ENCODE peak calls at places on chromosomes 1 and 21, in eight cellular contexts. One of them, this sample, is unnamed. For H3K4me1 and H3K27me3, the result is how much of the 10 kb centered on the place peaks cover.

GRCh38 chr21:14773777-14774345 is 227.7 kb upstream of the SAMSN1 start:
- DNase-seq in psoas muscle: peak
- DNase-seq in body of pancreas: peak
- DNase-seq in GM23338: peak
- DNase-seq in cardiac muscle cell: peak
- DNase-seq in left ventricle myocardium inferior: peak
- DNase-seq in small intestine: peak
- DNase-seq in stomach: peak
- DNase-seq in this sample: peak

GRCh38 chr1:232943679-232944252 is 6.6 kb upstream of the NTPCR start:
- DNase-seq in body of pancreas: no peak
- DNase-seq in GM23338: no peak
- DNase-seq in psoas muscle: no peak
- DNase-seq in left ventricle myocardium inferior: no peak
- DNase-seq in stomach: no peak
- DNase-seq in small intestine: no peak
- DNase-seq in cardiac muscle cell: peak
- DNase-seq in this sample: peak

GRCh38 chr1:89821322-89822108 is 683 bp downstream of the LRRC8D start:
- DNase-seq in small intestine: peak
- DNase-seq in GM23338: peak
- DNase-seq in psoas muscle: peak
- DNase-seq in stomach: peak
- DNase-seq in cardiac muscle cell: peak
- DNase-seq in body of pancreas: peak
- DNase-seq in left ventricle myocardium inferior: peak
- DNase-seq in this sample: peak

GRCh38 chr21:37800122-37800455 is 116.2 kb downstream of the KCNJ6 start:
- DNase-seq in left ventricle myocardium inferior: no peak
- DNase-seq in psoas muscle: no peak
- DNase-seq in body of pancreas: no peak
- DNase-seq in small intestine: no peak
- DNase-seq in GM23338: no peak
- DNase-seq in cardiac muscle cell: peak
- DNase-seq in stomach: no peak
- DNase-seq in this sample: no peak

GRCh38 chr1:121517586-121518230 is 332.9 kb downstream of the SRGAP2C start:
- DNase-seq in body of pancreas: no peak
- DNase-seq in GM23338: no peak
- DNase-seq in stomach: no peak
- DNase-seq in psoas muscle: no peak
- DNase-seq in left ventricle myocardium inferior: no peak
- DNase-seq in small intestine: no peak
- DNase-seq in cardiac muscle cell: no peak
- DNase-seq in this sample: no peak

GRCh38 chr1:61247881-61248752 is 165.8 kb downstream of the NFIA start:
- DNase-seq in cardiac muscle cell: peak
- DNase-seq in stomach: no peak
- DNase-seq in body of pancreas: no peak
- DNase-seq in GM23338: peak
- DNase-seq in small intestine: no peak
- DNase-seq in psoas muscle: no peak
- DNase-seq in left ventricle myocardium inferior: no peak
- DNase-seq in this sample: no peak

GRCh38 chr1:61215676-61216289 is 133.4 kb downstream of the NFIA start:
- DNase-seq in left ventricle myocardium inferior: no peak
- DNase-seq in body of pancreas: no peak
- DNase-seq in stomach: no peak
- DNase-seq in cardiac muscle cell: no peak
- DNase-seq in GM23338: no peak
- DNase-seq in psoas muscle: no peak
- DNase-seq in small intestine: peak
- DNase-seq in this sample: no peak

GRCh38 chr1:22234631-22235030 is 91.7 kb upstream of the WNT4 start:
- DNase-seq in body of pancreas: no peak
- DNase-seq in cardiac muscle cell: no peak
- DNase-seq in left ventricle myocardium inferior: no peak
- DNase-seq in small intestine: no peak
- DNase-seq in stomach: no peak
- DNase-seq in psoas muscle: no peak
- DNase-seq in GM23338: no peak
- DNase-seq in this sample: peak

GRCh38 chr1:3501856-3502665 is 47.6 kb downstream of the ARHGEF16 start:
- DNase-seq in GM23338: peak
- DNase-seq in body of pancreas: peak
- DNase-seq in stomach: peak
- DNase-seq in left ventricle myocardium inferior: peak
- DNase-seq in small intestine: peak
- DNase-seq in cardiac muscle cell: peak
- DNase-seq in psoas muscle: peak
- DNase-seq in this sample: peak

GRCh38 chr1:114509596-114510234 is 1.3 kb downstream of the TRIM33 start:
- DNase-seq in GM23338: no peak
- DNase-seq in left ventricle myocardium inferior: no peak
- DNase-seq in stomach: no peak
- DNase-seq in psoas muscle: no peak
- DNase-seq in cardiac muscle cell: no peak
- DNase-seq in body of pancreas: no peak
- DNase-seq in small intestine: peak
- DNase-seq in this sample: no peak

GRCh38 chr21:42425603-42425985 is 21.9 kb downstream of the UBASH3A start:
- DNase-seq in left ventricle myocardium inferior: no peak
- DNase-seq in stomach: no peak
- DNase-seq in cardiac muscle cell: no peak
- DNase-seq in body of pancreas: no peak
- DNase-seq in GM23338: no peak
- DNase-seq in small intestine: no peak
- DNase-seq in psoas muscle: no peak
- DNase-seq in this sample: no peak

GRCh38 chr1:18642278-18643095 is 11.8 kb downstream of the PAX7 start:
- DNase-seq in stomach: no peak
- DNase-seq in psoas muscle: no peak
- DNase-seq in GM23338: peak
- DNase-seq in left ventricle myocardium inferior: no peak
- DNase-seq in small intestine: no peak
- DNase-seq in body of pancreas: no peak
- DNase-seq in cardiac muscle cell: no peak
- DNase-seq in this sample: no peak

GRCh38 chr1:242761556-242761955 is 237.1 kb upstream of the PLD5 start:
- DNase-seq in left ventricle myocardium inferior: no peak
- DNase-seq in body of pancreas: no peak
- DNase-seq in GM23338: no peak
- DNase-seq in stomach: no peak
- DNase-seq in small intestine: no peak
- DNase-seq in cardiac muscle cell: no peak
- DNase-seq in psoas muscle: no peak
- DNase-seq in this sample: no peak

GRCh38 chr1:204438628-204439027 is 27.0 kb upstream of the PPP1R15B start:
- DNase-seq in body of pancreas: no peak
- DNase-seq in stomach: no peak
- DNase-seq in GM23338: no peak
- DNase-seq in psoas muscle: peak
- DNase-seq in left ventricle myocardium inferior: no peak
- DNase-seq in small intestine: no peak
- DNase-seq in cardiac muscle cell: peak
- DNase-seq in this sample: peak

GRCh38 chr1:200894712-200895447 is at the start of gene INAVA:
- DNase-seq in cardiac muscle cell: no peak
- DNase-seq in GM23338: peak
- DNase-seq in body of pancreas: peak
- DNase-seq in psoas muscle: no peak
- DNase-seq in small intestine: peak
- DNase-seq in left ventricle myocardium inferior: no peak
- DNase-seq in stomach: peak
- DNase-seq in this sample: no peak

GRCh38 chr21:39911286-39911685 is 44.0 kb downstream of the PCP4 start:
- DNase-seq in body of pancreas: no peak
- DNase-seq in cardiac muscle cell: no peak
- DNase-seq in stomach: no peak
- DNase-seq in GM23338: peak
- DNase-seq in small intestine: no peak
- DNase-seq in psoas muscle: no peak
- DNase-seq in left ventricle myocardium inferior: no peak
- DNase-seq in this sample: peak

GRCh38 chr1:87132664-87133000 is 196.0 kb upstream of the LMO4 start:
- DNase-seq in left ventricle myocardium inferior: no peak
- DNase-seq in cardiac muscle cell: no peak
- DNase-seq in stomach: no peak
- DNase-seq in GM23338: peak
- DNase-seq in body of pancreas: no peak
- DNase-seq in small intestine: no peak
- DNase-seq in psoas muscle: no peak
- DNase-seq in this sample: no peak
- H3K4me1 ChIP-seq in left ventricle myocardium inferior: under half
- H3K4me1 ChIP-seq in cardiac muscle cell: under half
- H3K4me1 ChIP-seq in stomach: under half
- H3K4me1 ChIP-seq in GM23338: under half
- H3K4me1 ChIP-seq in body of pancreas: under half
- H3K4me1 ChIP-seq in small intestine: under half
- H3K4me1 ChIP-seq in psoas muscle: under half
- H3K4me1 ChIP-seq in this sample: under half

GRCh38 chr1:180256353-180257027 is 26.4 kb downstream of the LHX4 start:
- DNase-seq in left ventricle myocardium inferior: no peak
- DNase-seq in stomach: no peak
- DNase-seq in small intestine: no peak
- DNase-seq in psoas muscle: peak
- DNase-seq in cardiac muscle cell: no peak
- DNase-seq in body of pancreas: peak
- DNase-seq in GM23338: no peak
- DNase-seq in this sample: no peak

GRCh38 chr1:180254854-180255253 is 24.8 kb downstream of the LHX4 start:
- DNase-seq in stomach: no peak
- DNase-seq in left ventricle myocardium inferior: no peak
- DNase-seq in small intestine: no peak
- DNase-seq in cardiac muscle cell: no peak
- DNase-seq in psoas muscle: peak
- DNase-seq in GM23338: no peak
- DNase-seq in body of pancreas: no peak
- DNase-seq in this sample: no peak

GRCh38 chr1:180257028-180257386 is 26.9 kb downstream of the LHX4 start:
- DNase-seq in GM23338: no peak
- DNase-seq in cardiac muscle cell: no peak
- DNase-seq in psoas muscle: peak
- DNase-seq in left ventricle myocardium inferior: no peak
- DNase-seq in stomach: no peak
- DNase-seq in body of pancreas: no peak
- DNase-seq in small intestine: no peak
- DNase-seq in this sample: no peak

GRCh38 chr1:180254496-180254819 is 24.4 kb downstream of the LHX4 start:
- DNase-seq in left ventricle myocardium inferior: no peak
- DNase-seq in small intestine: no peak
- DNase-seq in cardiac muscle cell: no peak
- DNase-seq in GM23338: no peak
- DNase-seq in psoas muscle: peak
- DNase-seq in stomach: no peak
- DNase-seq in body of pancreas: no peak
- DNase-seq in this sample: no peak

DNA sequence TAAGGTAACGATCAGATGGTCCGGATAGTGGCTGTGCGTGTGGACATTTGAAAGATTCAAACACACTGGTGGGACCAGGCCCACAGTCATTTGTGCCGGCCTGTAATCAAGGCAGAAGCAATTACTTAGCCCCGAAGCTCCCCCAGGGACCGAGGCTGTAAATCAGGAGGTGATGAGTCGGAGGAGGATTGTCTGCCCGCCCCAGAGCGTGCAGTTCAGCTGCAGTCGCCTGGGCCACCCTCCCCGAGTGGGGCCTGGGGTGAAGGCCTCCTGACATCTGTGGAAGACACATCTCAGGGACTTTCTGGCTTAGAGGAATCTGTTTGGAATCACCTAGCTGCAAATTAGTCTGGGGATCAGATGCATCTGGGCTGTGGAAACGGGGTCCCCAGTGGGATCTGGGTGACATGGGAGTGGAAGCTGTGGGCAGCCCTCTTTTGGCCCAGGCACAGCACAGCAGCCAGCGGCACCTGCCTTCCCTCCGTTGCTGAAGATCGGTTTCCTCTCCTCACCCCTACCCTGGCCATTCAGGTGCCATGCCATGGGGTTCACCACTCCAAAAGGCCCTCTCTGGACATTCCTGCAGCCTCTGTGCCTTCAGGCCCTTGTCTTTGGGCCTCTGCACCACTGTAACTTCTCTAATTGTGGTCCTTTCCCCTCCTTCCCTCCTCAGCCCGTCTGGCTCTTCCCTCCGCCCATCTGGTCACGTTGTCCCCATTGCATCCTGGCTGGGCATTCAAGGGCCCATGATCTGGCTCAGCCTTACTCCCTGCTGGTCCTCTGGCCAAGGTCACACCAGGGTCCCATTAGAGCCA is 25.7 kb downstream of the LHX4 start:
- DNase-seq in cardiac muscle cell: no peak
- DNase-seq in left ventricle myocardium inferior: no peak
- DNase-seq in GM23338: no peak
- DNase-seq in psoas muscle: peak
- DNase-seq in small intestine: no peak
- DNase-seq in stomach: no peak
- DNase-seq in body of pancreas: no peak
- DNase-seq in this sample: no peak
- H3K27me3 ChIP-seq in cardiac muscle cell: under half
- H3K27me3 ChIP-seq in left ventricle myocardium inferior: half or more
- H3K27me3 ChIP-seq in GM23338: under half
- H3K27me3 ChIP-seq in psoas muscle: under half
- H3K27me3 ChIP-seq in small intestine: under half
- H3K27me3 ChIP-seq in stomach: half or more
- H3K27me3 ChIP-seq in body of pancreas: under half
- H3K27me3 ChIP-seq in this sample: under half

GRCh38 chr1:94019327-94019726 is 101.6 kb downstream of the ABCA4 start:
- DNase-seq in left ventricle myocardium inferior: no peak
- DNase-seq in GM23338: peak
- DNase-seq in body of pancreas: no peak
- DNase-seq in stomach: no peak
- DNase-seq in small intestine: no peak
- DNase-seq in psoas muscle: no peak
- DNase-seq in cardiac muscle cell: no peak
- DNase-seq in this sample: no peak
- H3K4me1 ChIP-seq in left ventricle myocardium inferior: under half
- H3K4me1 ChIP-seq in GM23338: under half
- H3K4me1 ChIP-seq in body of pancreas: under half
- H3K4me1 ChIP-seq in stomach: under half
- H3K4me1 ChIP-seq in small intestine: under half
- H3K4me1 ChIP-seq in psoas muscle: under half
- H3K4me1 ChIP-seq in cardiac muscle cell: under half
- H3K4me1 ChIP-seq in this sample: under half

DNA sequence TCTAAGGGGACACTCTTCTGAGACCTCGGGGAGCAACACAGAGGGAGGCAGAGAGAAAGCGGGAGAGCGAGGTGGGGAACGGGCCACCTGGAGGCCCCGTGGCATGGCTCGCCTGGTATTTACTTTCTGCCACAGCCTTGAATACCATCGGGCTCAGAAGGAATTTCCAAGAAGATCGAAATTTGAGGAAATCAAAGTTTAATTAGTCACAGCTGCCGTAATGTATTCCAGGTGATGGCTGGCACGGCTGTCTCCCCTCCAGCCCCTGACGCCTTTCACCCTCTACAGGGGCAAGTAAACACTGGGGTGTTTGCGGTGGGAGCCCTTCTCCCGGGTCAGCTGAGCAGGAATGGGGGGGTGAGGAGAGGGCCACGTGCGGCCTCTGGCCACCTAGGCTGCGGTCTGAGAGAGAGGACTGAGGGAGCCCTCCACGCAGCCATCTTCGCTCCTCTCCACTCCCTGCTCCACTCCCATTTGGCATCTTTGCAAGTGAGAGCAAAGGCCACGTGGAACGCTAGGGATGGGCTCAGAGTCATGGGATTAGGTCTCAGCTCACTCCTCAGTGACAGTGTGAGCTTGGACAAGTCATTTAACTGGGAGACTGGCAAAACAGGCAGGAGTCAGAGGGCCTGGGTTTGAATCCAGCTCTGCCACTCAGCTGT is 125.2 kb downstream of the SYF2 start:
- DNase-seq in psoas muscle: no peak
- DNase-seq in body of pancreas: no peak
- DNase-seq in cardiac muscle cell: no peak
- DNase-seq in small intestine: peak
- DNase-seq in GM23338: no peak
- DNase-seq in left ventricle myocardium inferior: no peak
- DNase-seq in stomach: no peak
- DNase-seq in this sample: no peak
- H3K27me3 ChIP-seq in psoas muscle: under half
- H3K27me3 ChIP-seq in body of pancreas: under half
- H3K27me3 ChIP-seq in cardiac muscle cell: under half
- H3K27me3 ChIP-seq in small intestine: under half
- H3K27me3 ChIP-seq in GM23338: under half
- H3K27me3 ChIP-seq in left ventricle myocardium inferior: under half
- H3K27me3 ChIP-seq in stomach: under half
- H3K27me3 ChIP-seq in this sample: under half

This sample was measured in thyroid gland.